ENCODE peak calls at places on chromosomes 3 and 15, in eight cellular contexts. D is mesenteric fat pad; U is stimulated activated effector memory CD8-positive, alpha-beta T cell treated with anti-CD3 and anti-CD28 coated beads, Interleukin-12 subunit alpha, Interleukin-12 subunit beta, amount 100 ng/mL, for 72 hours; W is NCI-H2081; C is fibroblast of the aortic adventitia; K is naive thymus-derived CD8-positive, alpha-beta T cell; R is anterior cingulate cortex; B is activated CD4-positive, alpha-beta T cell treated with anti-CD3 and anti-CD28 coated beads, Interleukin-2, amount 50 U/mL, for 24 hours. X is an unnamed sample.

GRCh38 chr3:27293954-27294353 is 75.2 kb downstream of the NEK10 start:
- DNase-seq in C (peak), U (no peak), R (no peak), W (no peak), D (no peak), B (no peak), K (no peak), X (no peak)

GRCh38 chr3:131217296-131217741 is 164.3 kb upstream of the NUDT16 start:
- DNase-seq in D (no peak), B (no peak), C (no peak), K (no peak), R (no peak), W (no peak), U (no peak), X (no peak)

GRCh38 chr3:191894406-191894805 is 433.4 kb downstream of the PYDC2 start:
- DNase-seq in C (no peak), B (no peak), K (no peak), W (no peak), U (no peak), D (no peak), R (no peak), X (no peak)

GRCh38 chr3:170418422-170419300 is at the start of gene CLDN11:
- DNase-seq in R (peak), U (no peak), B (no peak), W (peak), K (no peak), D (no peak), C (peak), X (no peak)

GRCh38 chr3:154252759-154253638 is 71.3 kb downstream of the DHX36 start:
- DNase-seq in K (peak), R (peak), C (peak), U (peak), W (peak), D (peak), B (peak), X (peak)

GRCh38 chr3:15638891-15639262 is 37.3 kb downstream of the BTD start:
- DNase-seq in K (no peak), C (no peak), U (no peak), D (no peak), R (no peak), W (no peak), B (no peak), X (no peak)

GRCh38 chr3:172177046-172177445 is 137.7 kb downstream of the FNDC3B start:
- DNase-seq in K (no peak), R (no peak), D (no peak), U (no peak), W (no peak), C (peak), B (no peak), X (peak)

GRCh38 chr15:31004220-31004733 is 12.8 kb upstream of the MTMR10 start:
- DNase-seq in D (no peak), K (no peak), C (no peak), R (no peak), U (no peak), W (no peak), B (no peak), X (peak)

GRCh38 chr3:189625071-189625470 is 6.1 kb upstream of the TP63 start:
- DNase-seq in K (no peak), U (no peak), D (no peak), W (no peak), C (no peak), R (no peak), B (no peak), X (no peak)

GRCh38 chr15:25737218-25737643 is 125.9 kb downstream of the ATP10A start:
- DNase-seq in W (no peak), B (no peak), D (no peak), C (peak), R (no peak), U (no peak), K (no peak), X (no peak)

GRCh38 chr3:169243122-169243521 is 420.4 kb downstream of the MECOM start:
- DNase-seq in B (no peak), K (no peak), C (peak), D (no peak), R (no peak), U (no peak), W (no peak), X (no peak)

GRCh38 chr3:141486416-141486734 is 452 bp upstream of the RASA2 start:
- DNase-seq in U (no peak), W (no peak), D (no peak), C (no peak), B (no peak), R (no peak), K (no peak), X (no peak)

GRCh38 chr3:136783708-136784191 is 31.6 kb upstream of the STAG1 start:
- DNase-seq in C (peak), K (no peak), D (no peak), W (no peak), U (no peak), R (no peak), B (no peak), X (no peak)

GRCh38 chr3:169998668-169999131 is 32.1 kb downstream of the SEC62 start:
- DNase-seq in B (no peak), W (no peak), C (peak), K (no peak), D (no peak), R (no peak), U (no peak), X (no peak)

GRCh38 chr3:42703695-42704025 is 1.1 kb upstream of the HHATL start:
- DNase-seq in B (no peak), R (no peak), U (no peak), D (peak), W (no peak), K (no peak), C (no peak), X (no peak)

GRCh38 chr3:46538803-46539442 is 27.2 kb downstream of the LRRC2 start:
- DNase-seq in K (peak), B (peak), U (peak), C (peak), D (no peak), R (no peak), W (peak), X (no peak)

GRCh38 chr3:44954962-44955361 is 21.0 kb downstream of the ZDHHC3 start:
- DNase-seq in W (no peak), D (no peak), C (peak), B (no peak), R (no peak), K (no peak), U (no peak), X (no peak)

GRCh38 chr15:85750807-85751730 is 43.7 kb downstream of the KLHL25 start:
- DNase-seq in U (no peak), R (no peak), D (peak), B (no peak), C (peak), K (no peak), W (no peak), X (no peak)

GRCh38 chr3:134427400-134428111 is 53.3 kb upstream of the AMOTL2 start:
- DNase-seq in W (no peak), D (no peak), C (peak), U (no peak), R (no peak), K (no peak), B (no peak), X (peak)

GRCh38 chr3:12897537-12898289 is 56.3 kb upstream of the RPL32 start:
- DNase-seq in D (no peak), C (no peak), R (no peak), U (no peak), K (no peak), B (no peak), W (peak), X (no peak)